ENCODE peak calls at places on chromosomes 13 and 19, in six cellular contexts. G is endodermal cell, W is mucosa of descending colon, T is A549, Q is NB4, J is choroid plexus epithelial cell. E is an unnamed sample.

GRCh38 chr13:43391021-43391420 is 367.6 kb downstream of the DNAJC15 start:
- DNase-seq in G (no peak), W (no peak), T (no peak), J (no peak), Q (no peak), E (no peak)

GRCh38 chr19:41925208-41926003 is 2.8 kb downstream of the ERFL start:
- DNase-seq in G (no peak), Q (no peak), W (no peak), T (no peak), J (no peak), E (no peak)

GRCh38 chr13:60398949-60399589 is 2.0 kb downstream of the TDRD3 start:
- DNase-seq in Q (peak), W (no peak), T (no peak), J (peak), G (no peak), E (no peak)

GRCh38 chr13:97254809-97255208 is 32.7 kb downstream of the MBNL2 start:
- DNase-seq in J (peak), G (no peak), W (no peak), T (peak), Q (no peak), E (no peak)

GRCh38 chr13:98216711-98217110 is 39.6 kb upstream of the RNF113B start:
- DNase-seq in J (peak), Q (no peak), G (no peak), T (no peak), W (no peak), E (no peak)

GRCh38 chr13:111886217-111886945 is 180.6 kb upstream of the SOX1 start:
- DNase-seq in G (peak), Q (no peak), W (no peak), T (no peak), J (no peak), E (no peak)

GRCh38 chr13:106919638-106920037 is 351.7 kb upstream of the ARGLU1 start:
- DNase-seq in G (peak), W (no peak), J (peak), T (no peak), Q (no peak), E (no peak)

GRCh38 chr19:6209233-6209632 is 70.5 kb downstream of the MLLT1 start:
- DNase-seq in W (no peak), G (peak), Q (no peak), J (no peak), T (no peak), E (no peak)

GRCh38 chr19:2282062-2282861 is at the start of gene PEAK3:
- DNase-seq in G (peak), W (peak), T (no peak), Q (peak), J (peak), E (no peak)

GRCh38 chr13:32585625-32586021 is 629 bp upstream of the PDS5B start:
- DNase-seq in W (peak), J (no peak), Q (peak), G (peak), T (no peak), E (no peak)

GRCh38 chr13:29105779-29106178 is 285.6 kb downstream of the MTUS2 start:
- DNase-seq in W (no peak), T (peak), Q (peak), J (no peak), G (peak), E (no peak)
- TF ChIP-seq CTCF in W (no peak), T (no peak), Q (peak), J (no peak), G (peak), E (peak)

GRCh38 chr19:58307736-58308135 is 2.6 kb downstream of the ERVK3-1 start:
- DNase-seq in T (no peak), G (no peak), W (no peak), Q (no peak), J (no peak), E (no peak)

GRCh38 chr19:58305065-58305931 is at the start of gene ERVK3-1:
- DNase-seq in G (peak), J (peak), T (peak), W (peak), Q (peak), E (peak)

GRCh38 chr19:58305932-58306323 is 751 bp downstream of the ERVK3-1 start:
- DNase-seq in T (no peak), J (peak), G (no peak), W (no peak), Q (peak), E (no peak)

GRCh38 chr19:58304255-58304654 is 922 bp upstream of the ERVK3-1 start:
- DNase-seq in W (no peak), G (no peak), J (no peak), Q (no peak), T (no peak), E (no peak)

GRCh38 chr19:58304748-58305064 is 471 bp upstream of the ERVK3-1 start:
- DNase-seq in Q (no peak), J (no peak), G (no peak), W (no peak), T (no peak), E (no peak)
- H3K4me3 ChIP-seq in Q (peak), J (peak), G (peak), W (peak), T (peak), E (peak)

GRCh38 chr13:81051873-81052272 is 710.9 kb upstream of the SPRY2 start:
- DNase-seq in T (no peak), W (no peak), J (peak), Q (no peak), G (no peak), E (no peak)
- TF ChIP-seq CTCF in T (no peak), W (no peak), J (peak), Q (no peak), G (peak), E (no peak)

GRCh38 chr19:3670796-3671679 is 29.2 kb downstream of the PIP5K1C start:
- DNase-seq in G (peak), W (peak), Q (no peak), J (peak), T (no peak), E (no peak)
- H3K4me3 ChIP-seq in G (no peak), W (no peak), Q (no peak), J (peak), T (no peak), E (no peak)

GRCh38 chr19:31214086-31214485 is 135.2 kb downstream of the TSHZ3 start:
- DNase-seq in J (peak), T (peak), Q (peak), W (peak), G (no peak), E (no peak)

GRCh38 chr19:31214997-31215396 is 134.2 kb downstream of the TSHZ3 start:
- DNase-seq in W (no peak), Q (no peak), T (no peak), J (peak), G (no peak), E (no peak)

GRCh38 chr19:31205887-31206518 is 143.2 kb downstream of the TSHZ3 start:
- DNase-seq in T (no peak), G (no peak), W (no peak), Q (no peak), J (no peak), E (no peak)

DNA sequence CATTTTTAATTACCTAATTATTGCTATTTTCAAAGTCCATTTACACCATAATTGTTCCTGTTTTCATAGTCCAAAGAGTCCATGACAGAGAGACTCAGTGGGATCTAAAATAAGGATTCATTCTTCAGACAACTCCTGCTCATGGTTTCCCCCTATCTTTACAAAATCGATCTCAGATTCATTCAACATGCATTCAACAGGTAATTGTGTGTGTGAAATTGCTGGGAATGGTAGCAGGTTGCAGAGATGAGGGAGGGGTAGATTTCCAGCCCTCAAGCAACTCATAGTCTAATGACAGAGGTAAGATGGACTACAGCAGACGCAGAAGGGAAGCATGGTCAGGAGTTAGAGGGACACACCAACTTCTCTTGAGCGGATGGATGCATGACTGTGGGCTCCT is 138.1 kb downstream of the TSHZ3 start:
- DNase-seq in T (no peak), G (no peak), W (no peak), Q (no peak), J (no peak), E (no peak)
- TF ChIP-seq CTCF in T (no peak), G (no peak), W (no peak), Q (no peak), J (no peak), E (no peak)

DNA sequence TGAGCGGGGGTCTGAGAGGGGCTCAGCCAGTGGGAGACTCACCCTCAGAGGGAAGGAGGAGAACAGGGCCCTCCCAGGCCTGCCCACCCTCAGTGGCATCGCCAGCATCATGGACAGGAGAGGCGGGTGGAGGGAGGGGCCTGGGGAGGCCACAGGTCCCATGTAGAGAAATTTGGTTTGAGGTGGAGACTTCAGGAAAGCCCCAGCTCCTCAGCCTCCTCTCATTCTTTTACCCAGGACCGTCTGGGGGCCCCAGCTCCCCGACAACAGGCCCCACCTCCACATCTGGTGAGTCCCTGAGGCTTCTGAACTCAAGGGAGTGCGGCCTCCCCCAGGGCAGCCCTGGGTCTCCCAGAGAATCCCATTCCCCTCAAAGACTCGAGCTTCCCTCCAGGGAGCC is 3.1 kb downstream of the LILRB1 start:
- DNase-seq in Q (no peak), J (no peak), G (no peak), W (no peak), T (no peak), E (no peak)
- H3K4me3 ChIP-seq in Q (no peak), J (no peak), G (no peak), W (no peak), T (no peak), E (no peak)

GRCh38 chr19:46601318-46602224 is at the start of gene CALM3:
- DNase-seq in G (peak), W (peak), T (no peak), J (no peak), Q (peak), E (no peak)

GRCh38 chr19:46600393-46601317 is 475 bp upstream of the CALM3 start:
- DNase-seq in W (peak), G (peak), T (peak), Q (peak), J (peak), E (peak)

GRCh38 chr19:46598372-46598917 is 2.7 kb upstream of the CALM3 start:
- DNase-seq in W (no peak), Q (no peak), J (no peak), G (no peak), T (no peak), E (no peak)

GRCh38 chr19:46602392-46603194 is 1.5 kb downstream of the CALM3 start:
- DNase-seq in Q (peak), W (peak), G (peak), J (no peak), T (no peak), E (no peak)

GRCh38 chr19:46599716-46600392 is 1.3 kb upstream of the CALM3 start:
- DNase-seq in T (peak), J (no peak), W (peak), G (peak), Q (no peak), E (no peak)
- TF ChIP-seq CTCF in T (no peak), J (no peak), W (no peak), G (no peak), Q (no peak), E (no peak)

DNA sequence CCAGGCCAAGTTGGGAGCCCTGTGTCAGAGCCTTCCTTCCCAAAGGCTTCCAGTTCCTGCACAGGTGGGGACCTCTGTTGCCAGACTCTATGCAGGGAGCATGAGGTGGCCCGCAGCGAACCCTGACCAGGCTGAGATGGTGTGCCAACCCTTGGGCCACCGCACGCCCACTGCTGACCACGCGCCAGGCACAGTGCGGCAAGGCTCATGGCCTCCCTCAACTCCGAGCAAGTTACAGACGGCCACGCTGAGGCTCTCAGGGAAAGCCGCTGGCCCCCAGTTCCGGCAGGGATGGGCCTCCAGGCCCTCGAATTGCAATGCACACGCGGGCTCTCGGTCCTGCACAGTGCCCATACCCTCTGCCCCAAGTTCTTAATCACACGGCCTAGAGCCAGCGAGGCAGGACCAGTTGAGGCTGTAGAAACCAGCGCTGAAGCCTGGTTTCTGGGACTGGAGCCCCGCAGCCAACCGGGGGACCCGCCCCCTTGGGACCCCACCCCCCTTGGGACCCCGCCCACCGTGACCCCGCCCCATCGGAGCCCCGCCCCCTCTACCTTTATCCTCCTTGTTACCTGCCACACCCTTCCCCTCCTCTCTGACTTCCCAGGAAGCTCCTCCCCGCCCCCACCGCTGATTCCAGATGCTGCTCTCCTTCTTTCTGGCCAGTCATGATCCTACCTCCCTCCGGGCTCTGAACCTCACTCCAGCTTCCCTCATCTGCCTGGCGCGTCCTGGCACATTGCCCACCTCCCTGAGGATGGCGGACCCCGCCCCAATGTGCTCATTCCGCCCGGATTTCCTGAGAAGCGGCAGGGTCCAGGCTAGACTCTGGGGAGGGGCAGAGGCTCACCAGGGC is 6.0 kb downstream of the PEX11G start:
- DNase-seq in T (no peak), J (no peak), G (peak), W (peak), Q (no peak), E (no peak)
- H3K4me3 ChIP-seq in T (no peak), J (no peak), G (no peak), W (no peak), Q (no peak), E (no peak)

E was measured in GM12864.